ENCODE peak calls at places on chromosomes 2 and 18, in nine cellular contexts. Y is cerebellar nuclear complex; V is NCI-H1694 treated with DMSO at 0.1 percent for 48 hours; J is activated CD4-positive, CD25-positive, alpha-beta regulatory T cell treated with anti-CD3 and anti-CD28 coated beads, Interleukin-2, amount 50 U/mL, for 16 hours; K is lower leg skin; X is right cardiac atrium; D is stimulated activated naive CD4-positive, alpha-beta T cell; H is fibroblast of the aortic adventitia; E is A549. N is an unnamed sample.

GRCh38 chr18:634551-635045 is 22.9 kb upstream of the TYMS start:
- DNase-seq in E (no peak), Y (no peak), H (peak; percentile 41), X (no peak), D (no peak), J (no peak), K (no peak), V (no peak), N (no peak)

GRCh38 chr2:19357383-19358241 is 811 bp downstream of the OSR1 start:
- DNase-seq in D (no peak), Y (no peak), K (no peak), H (peak; percentile 59), J (no peak), V (no peak), X (peak; percentile 64), E (no peak), N (no peak)

GRCh38 chr2:159013103-159013502 is 44.7 kb downstream of the TANC1 start:
- DNase-seq in J (no peak), D (no peak), X (no peak), H (no peak), E (no peak), Y (no peak), K (no peak), V (no peak), N (no peak)

GRCh38 chr2:232893834-232894233 is 23.8 kb downstream of the SNORC start:
- DNase-seq in D (no peak), E (no peak), H (no peak), Y (no peak), V (no peak), X (peak; percentile 43), K (peak; percentile 54), J (no peak), N (no peak)

GRCh38 chr2:150587547-150588209 is 100.2 kb upstream of the RND3 start:
- DNase-seq in J (no peak), X (no peak), Y (no peak), K (no peak), D (no peak), V (no peak), H (peak; percentile 72), E (no peak), N (no peak)

GRCh38 chr18:526681-527080 is 26.2 kb upstream of the COLEC12 start:
- DNase-seq in J (no peak), X (no peak), E (no peak), Y (no peak), D (no peak), H (peak; percentile 24), K (no peak), V (no peak), N (no peak)

GRCh38 chr2:241035142-241035817 is 36.9 kb downstream of the SNED1 start:
- DNase-seq in X (no peak), V (no peak), E (no peak), J (no peak), H (no peak), K (peak; percentile 75), D (peak; percentile 53), Y (no peak), N (no peak)

GRCh38 chr2:24830351-24830750 is 37.1 kb downstream of the CENPO start:
- DNase-seq in X (no peak), V (no peak), D (no peak), K (no peak), J (no peak), H (peak; percentile 14), Y (no peak), E (peak; percentile 64), N (no peak)

GRCh38 chr2:16251511-16252205 is 311.3 kb downstream of the MYCN start:
- DNase-seq in K (no peak), E (no peak), Y (no peak), X (no peak), V (no peak), D (no peak), H (no peak), J (no peak), N (no peak)

GRCh38 chr18:67104700-67105284 is 411.7 kb downstream of the DSEL start:
- DNase-seq in J (no peak), D (no peak), X (peak; percentile 43), V (peak; percentile 75), E (peak; percentile 68), H (peak; percentile 70), Y (no peak), K (peak; percentile 89), N (no peak)

GRCh38 chr18:21747764-21748693 is 7.4 kb downstream of the MIB1 start:
- DNase-seq in K (no peak), E (no peak), V (no peak), D (no peak), X (no peak), Y (no peak), H (no peak), J (no peak), N (no peak)

GRCh38 chr2:237536083-237536415 is 30.3 kb upstream of the PRLH start:
- DNase-seq in H (no peak), D (no peak), X (no peak), E (no peak), K (no peak), V (no peak), J (no peak), Y (no peak), N (no peak)

GRCh38 chr18:2979027-2979570 is 33.8 kb downstream of the LPIN2 start:
- DNase-seq in H (peak; percentile 82), E (no peak), V (no peak), D (no peak), Y (no peak), K (no peak), X (no peak), J (no peak), N (no peak)

GRCh38 chr2:184304006-184304405 is 294.3 kb upstream of the ZNF804A start:
- DNase-seq in K (no peak), J (no peak), X (no peak), V (no peak), Y (no peak), E (no peak), D (no peak), H (peak; percentile 4), N (no peak)

GRCh38 chr18:80157708-80158343 is 48.8 kb downstream of the ADNP2 start:
- DNase-seq in E (peak; percentile 75), V (peak; percentile 34), Y (no peak), D (peak; percentile 26), K (peak; percentile 94), H (peak; percentile 83), X (peak; percentile 88), J (peak; percentile 60), N (no peak)

GRCh38 chr2:10452956-10453885 is 5.1 kb upstream of the ODC1 start:
- DNase-seq in K (no peak), E (no peak), J (no peak), X (no peak), H (no peak), D (no peak), Y (no peak), V (peak; percentile 22), N (no peak)

GRCh38 chr2:45816273-45816672 is 164.8 kb downstream of the PRKCE start:
- DNase-seq in J (no peak), X (no peak), E (peak; percentile 22), V (no peak), D (no peak), Y (no peak), H (peak; percentile 80), K (peak; percentile 89), N (no peak)

GRCh38 chr2:75627902-75628504 is 18.6 kb upstream of the MRPL19 start:
- DNase-seq in X (peak; percentile 79), H (peak; percentile 84), E (peak; percentile 82), K (no peak), D (peak; percentile 21), Y (no peak), J (peak; percentile 23), V (peak; percentile 60), N (no peak)

GRCh38 chr2:38074775-38075435 is 1.0 kb downstream of the CYP1B1 start:
- DNase-seq in H (peak; percentile 43), D (no peak), X (peak; percentile 81), E (peak; percentile 67), V (no peak), J (no peak), Y (no peak), K (peak; percentile 84), N (no peak)

GRCh38 chr2:39325966-39326365 is 82.2 kb upstream of the CDKL4 start:
- DNase-seq in E (no peak), V (no peak), J (no peak), H (no peak), K (no peak), D (no peak), Y (no peak), X (no peak), N (no peak)

GRCh38 chr2:196238836-196239380 is 67.5 kb upstream of the STK17B start:
- DNase-seq in J (no peak), Y (no peak), H (peak; percentile 72), V (no peak), K (no peak), E (no peak), D (no peak), X (no peak), N (no peak)

GRCh38 chr2:130393318-130393910 is 37.6 kb downstream of the PTPN18 start:
- DNase-seq in D (no peak), K (peak; percentile 75), Y (no peak), J (no peak), E (no peak), V (no peak), H (no peak), X (no peak), N (no peak)

GRCh38 chr2:33230877-33231276 is 245.6 kb upstream of the RASGRP3 start:
- DNase-seq in K (no peak), Y (no peak), H (no peak), J (no peak), E (peak; percentile 58), V (no peak), X (no peak), D (no peak), N (no peak)